ENCODE peak calls at places on chromosomes 3 and 15, in six cellular contexts. P is activated T-cell treated with anti-CD3 and anti-CD28 coated beads, Interleukin-2, amount 50 U/mL, for 48 hours; O is DMS153; M is mesothelial cell of epicardium; I is left ventricle myocardium inferior; Q is stimulated activated CD4-positive, alpha-beta T cell treated with anti-CD3 and anti-CD28 coated beads, TNF-alpha, amount 100 ng/mL, for 24 hours. L is an unnamed sample.

GRCh38 chr15:77454956-77455355 is 34.3 kb downstream of the HMG20A start:
- DNase-seq in P (no peak), O (no peak), I (no peak), Q (no peak), M (no peak), L (no peak)

GRCh38 chr3:32614956-32615355 is 44.3 kb upstream of the DYNC1LI1 start:
- DNase-seq in O (no peak), Q (no peak), M (no peak), P (no peak), I (no peak), L (no peak)

GRCh38 chr15:66901336-66902100 is 163.9 kb upstream of the SMAD3 start:
- DNase-seq in Q (no peak), I (no peak), M (no peak), P (no peak), O (no peak), L (no peak)

GRCh38 chr3:4271834-4272233 is 31.3 kb upstream of the SETMAR start:
- DNase-seq in O (no peak), Q (no peak), M (no peak), I (no peak), P (no peak), L (no peak)

GRCh38 chr15:52658955-52659354 is 20.2 kb downstream of the ATOSA start:
- DNase-seq in O (no peak), I (no peak), Q (no peak), P (peak; percentile 33), M (no peak), L (no peak)

GRCh38 chr3:114216186-114216970 is 21.0 kb downstream of the ZNF80 start:
- DNase-seq in P (no peak), Q (no peak), I (no peak), M (no peak), O (no peak), L (no peak)

GRCh38 chr15:66560856-66561525 is 4.8 kb downstream of the LCTL start:
- DNase-seq in P (no peak), Q (no peak), I (no peak), O (no peak), M (no peak), L (no peak)

GRCh38 chr15:65054333-65055200 is 9.4 kb downstream of the SLC51B start:
- DNase-seq in P (peak; percentile 72), O (peak; percentile 0), I (peak; percentile 77), M (no peak), Q (peak; percentile 26), L (peak; percentile 90)

GRCh38 chr15:52663895-52664294 is 15.3 kb downstream of the ATOSA start:
- DNase-seq in O (no peak), Q (no peak), P (no peak), M (no peak), I (no peak), L (no peak)

GRCh38 chr3:48077835-48078234 is 61.6 kb upstream of the MAP4 start:
- DNase-seq in I (no peak), M (no peak), P (no peak), O (no peak), Q (no peak), L (no peak)

GRCh38 chr3:184727357-184728060 is 15.6 kb upstream of the MAGEF1 start:
- DNase-seq in O (peak; percentile 53), P (peak; percentile 57), I (peak; percentile 28), Q (no peak), M (no peak), L (peak; percentile 68)

GRCh38 chr3:138452491-138452890 is 18.1 kb downstream of the ESYT3 start:
- DNase-seq in O (no peak), I (no peak), Q (no peak), P (no peak), M (no peak), L (no peak)

GRCh38 chr3:64355473-64355872 is 130.2 kb upstream of the PRICKLE2 start:
- DNase-seq in O (no peak), Q (no peak), P (no peak), I (no peak), M (no peak), L (peak; percentile 51)

GRCh38 chr3:69386535-69387385 is 872 bp upstream of the FRMD4B start:
- DNase-seq in Q (no peak), P (no peak), I (no peak), O (no peak), M (no peak), L (no peak)

GRCh38 chr3:149909923-149910322 is 60.8 kb downstream of the PFN2 start:
- DNase-seq in M (no peak), O (no peak), P (no peak), Q (no peak), I (no peak), L (no peak)

GRCh38 chr3:58585005-58585786 is 8.0 kb upstream of the FAM107A start:
- DNase-seq in M (peak; percentile 35), O (no peak), Q (peak; percentile 13), I (peak; percentile 89), P (peak; percentile 78), L (peak; percentile 93)

L was measured in right cardiac atrium.